ENCODE peak calls at places on chromosomes 4 and X, in nine cellular contexts. W is cardiac muscle cell, J is Calu3, N is pancreas, D is right lobe of liver, R is kidney epithelial cell, A is neural crest cell, E is BE2C, X is nephron progenitor cell. S is an unnamed sample.

GRCh38 chr4:82780398-82781231 is 18.0 kb downstream of the SCD5 start:
- DNase-seq in R (no peak), D (peak), W (peak), E (peak), J (peak), X (no peak), A (no peak), N (peak), S (peak)

GRCh38 chrX:26845051-26845450 is 618.1 kb downstream of the PPP4R3C start:
- DNase-seq in D (no peak), A (no peak), W (no peak), J (no peak), N (no peak), R (no peak), X (no peak), E (no peak), S (no peak)

GRCh38 chr4:53809816-53810215 is 218.5 kb upstream of the LNX1 start:
- DNase-seq in W (no peak), A (no peak), X (no peak), D (no peak), J (no peak), R (no peak), E (no peak), N (no peak), S (no peak)

GRCh38 chrX:150692296-150692695 is 900 bp upstream of the MTMR1 start:
- DNase-seq in E (no peak), N (no peak), A (no peak), R (no peak), W (no peak), J (no peak), X (no peak), D (no peak), S (no peak)

GRCh38 chr4:127559981-127560380 is 72.8 kb upstream of the INTU start:
- DNase-seq in D (no peak), A (no peak), J (no peak), R (no peak), W (no peak), X (no peak), N (peak), E (no peak), S (no peak)

GRCh38 chrX:74286950-74287349 is 17.0 kb upstream of the ZCCHC13 start:
- DNase-seq in N (no peak), X (no peak), J (no peak), W (no peak), E (no peak), A (no peak), R (no peak), D (no peak), S (no peak)

GRCh38 chr4:25258980-25259578 is 25.2 kb downstream of the PI4K2B start:
- DNase-seq in E (no peak), A (no peak), R (no peak), J (no peak), D (no peak), N (no peak), W (no peak), X (no peak), S (no peak)

GRCh38 chrX:13024911-13025454 is 19.4 kb downstream of the FAM9C start:
- DNase-seq in W (no peak), J (no peak), E (no peak), X (no peak), N (no peak), R (no peak), D (no peak), A (no peak), S (no peak)

GRCh38 chr4:185201983-185202962 is 1.5 kb downstream of the CFAP97 start:
- DNase-seq in E (peak), R (no peak), A (no peak), J (peak), W (peak), N (no peak), X (peak), D (peak), S (no peak)

GRCh38 chr4:94408549-94409374 is 43.0 kb upstream of the PDLIM5 start:
- DNase-seq in A (no peak), D (no peak), X (no peak), E (no peak), J (no peak), W (peak), N (no peak), R (no peak), S (no peak)

GRCh38 chrX:44904542-44905115 is 31.6 kb downstream of the KDM6A start:
- DNase-seq in E (no peak), X (no peak), R (no peak), A (no peak), J (no peak), D (no peak), N (no peak), W (no peak), S (no peak)

GRCh38 chr4:623914-624626 is 1.3 kb upstream of the PDE6B start:
- DNase-seq in A (no peak), R (no peak), J (no peak), D (no peak), W (no peak), N (no peak), X (no peak), E (no peak), S (no peak)

GRCh38 chr4:110615366-110616161 is 7.3 kb downstream of the PITX2 start:
- DNase-seq in N (no peak), D (no peak), W (peak), X (peak), J (no peak), E (no peak), A (peak), R (no peak), S (no peak)

GRCh38 chrX:46317158-46317557 is 228.1 kb downstream of the ZNF674 start:
- DNase-seq in X (no peak), J (no peak), D (no peak), E (no peak), R (no peak), W (no peak), N (no peak), A (no peak), S (no peak)

GRCh38 chr4:112448211-112448745 is 67.7 kb downstream of the NEUROG2 start:
- DNase-seq in R (no peak), N (no peak), J (no peak), D (no peak), A (no peak), X (no peak), E (no peak), W (no peak), S (no peak)

GRCh38 chrX:68599256-68600152 is 48.0 kb upstream of the STARD8 start:
- DNase-seq in R (no peak), N (no peak), W (no peak), X (peak), J (no peak), A (no peak), E (peak), D (no peak), S (no peak)

GRCh38 chrX:115065304-115065703 is 47.9 kb upstream of the IL13RA2 start:
- DNase-seq in J (no peak), D (no peak), W (no peak), N (no peak), X (no peak), E (no peak), R (no peak), A (no peak), S (no peak)

DNA sequence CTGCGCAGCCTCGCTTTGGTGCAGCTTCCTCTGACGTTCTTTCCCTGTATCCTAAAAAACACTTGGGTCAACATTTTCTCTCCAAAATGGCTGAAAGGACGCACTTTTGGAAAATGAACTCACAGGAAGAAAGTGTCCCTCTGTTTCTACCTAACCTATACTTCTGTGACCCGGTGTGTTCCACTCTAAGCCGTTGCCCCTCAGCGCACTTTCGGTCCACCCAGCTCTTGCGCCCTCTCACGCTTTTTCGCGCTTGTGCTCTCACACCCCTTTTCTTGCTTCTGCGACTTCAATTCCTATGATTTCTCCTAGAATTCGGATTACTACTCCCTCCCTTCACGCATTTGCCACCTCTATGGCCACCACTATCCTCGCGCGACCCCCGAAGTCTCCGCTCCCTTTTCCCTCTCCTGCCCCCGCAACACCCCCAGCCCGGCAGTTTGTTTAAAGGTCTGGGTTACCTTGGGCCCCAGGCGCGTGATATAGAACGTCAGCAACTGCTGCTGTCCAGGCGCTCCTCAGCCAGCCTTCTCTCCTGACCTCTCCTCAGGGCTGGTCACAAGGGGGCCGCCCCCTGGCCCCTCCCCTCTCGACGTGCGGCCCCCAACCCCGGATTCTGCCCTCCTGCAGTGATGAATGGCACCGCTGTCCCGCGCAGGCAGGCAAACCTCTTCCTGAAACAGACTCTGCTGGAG is at the start of gene USP51:
- DNase-seq in X (peak), R (no peak), N (peak), W (peak), D (peak), J (peak), A (peak), E (peak), S (peak)
- TF ChIP-seq CTCF in X (no peak), R (no peak), N (no peak), W (no peak), D (no peak), J (no peak), A (peak), E (peak), S (no peak)

GRCh38 chr4:6716018-6716911 is at the start of gene BLOC1S4:
- DNase-seq in J (peak), D (peak), A (peak), R (peak), N (peak), X (peak), W (peak), E (peak), S (peak)
- TF ChIP-seq CTCF in J (no peak), D (peak), A (peak), R (no peak), N (no peak), X (no peak), W (peak), E (peak), S (no peak)

DNA sequence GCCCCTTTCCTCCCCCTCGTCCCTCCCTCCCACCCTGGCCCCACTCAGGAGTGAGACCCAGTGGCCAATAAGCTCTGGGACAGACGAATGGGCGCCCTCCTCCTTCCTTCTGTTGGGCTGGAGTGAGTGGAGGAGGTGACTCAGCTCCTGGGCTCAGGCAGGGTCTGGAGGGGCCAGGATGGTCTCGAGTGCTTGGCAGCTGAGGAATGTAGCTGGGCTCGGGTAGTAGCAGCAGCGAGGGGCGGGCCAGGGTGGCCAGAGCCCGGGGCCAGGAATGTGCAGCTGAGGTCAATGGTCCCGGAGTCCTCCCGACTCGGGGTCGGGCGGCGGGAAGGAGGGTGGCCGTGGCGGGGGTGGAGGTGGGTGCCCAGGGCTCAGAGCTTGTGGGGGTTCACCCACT is 15.0 kb downstream of the G6PD start:
- DNase-seq in W (peak), E (no peak), J (no peak), A (no peak), X (no peak), N (no peak), R (no peak), D (no peak), S (no peak)
- TF ChIP-seq CTCF in W (no peak), E (no peak), J (no peak), A (no peak), X (no peak), N (no peak), R (no peak), D (no peak), S (no peak)

GRCh38 chr4:144754562-144755410 is 108.8 kb downstream of the HHIP start:
- DNase-seq in X (no peak), J (peak), D (no peak), E (no peak), A (no peak), N (no peak), W (no peak), R (no peak), S (no peak)
- TF ChIP-seq CTCF in X (no peak), J (no peak), D (no peak), E (peak), A (peak), N (peak), W (peak), R (peak), S (no peak)

GRCh38 chr4:147332101-147332500 is 148.8 kb upstream of the EDNRA start:
- DNase-seq in D (no peak), N (no peak), J (no peak), W (no peak), X (no peak), R (no peak), A (no peak), E (no peak), S (no peak)
- TF ChIP-seq CTCF in D (no peak), N (no peak), J (no peak), W (no peak), X (no peak), R (no peak), A (no peak), E (no peak), S (no peak)